ENCODE peak calls at places on chromosomes 3 and 15, in ten cellular contexts. J, Z, L, F, S, V, K, H, U and B are unnamed samples.
A peak's percentile ranks its signal among the peaks of the same experiment; 100 is the strongest.

GRCh38 chr3:186922224-186922623 is 8.1 kb upstream of the ST6GAL1 start:
- DNase-seq in L (no peak), U (no peak), S (no peak), F (no peak), K (no peak), H (no peak), V (no peak), J (no peak), Z (no peak), B (no peak)

GRCh38 chr3:51620543-51620942 is 50.5 kb upstream of the TEX264 start:
- DNase-seq in U (peak; percentile 11), L (no peak), J (no peak), K (peak; percentile 62), Z (no peak), S (no peak), F (no peak), V (peak; percentile 67), H (no peak), B (no peak)

GRCh38 chr3:189149203-189149602 is 22.6 kb upstream of the TPRG1 start:
- DNase-seq in K (no peak), V (no peak), L (no peak), Z (no peak), U (no peak), H (no peak), S (no peak), F (no peak), J (no peak), B (no peak)

GRCh38 chr3:57007513-57008415 is 52.7 kb upstream of the SPATA12 start:
- DNase-seq in L (peak; percentile 32), J (peak; percentile 77), S (peak; percentile 45), Z (peak; percentile 83), H (no peak), U (peak; percentile 72), V (peak; percentile 92), K (peak; percentile 92), F (no peak), B (peak; percentile 70)

GRCh38 chr3:182879031-182879611 is 85.8 kb downstream of the ATP11B start:
- DNase-seq in L (no peak), K (no peak), U (no peak), V (no peak), S (no peak), Z (peak; percentile 7), J (no peak), H (no peak), F (no peak), B (no peak)

GRCh38 chr3:39052613-39053012 is 797 bp downstream of the WDR48 start:
- DNase-seq in H (no peak), L (no peak), F (no peak), Z (peak; percentile 9), S (no peak), U (no peak), K (no peak), V (no peak), J (no peak), B (no peak)

GRCh38 chr3:60841355-60841754 is 409.9 kb downstream of the FHIT start:
- DNase-seq in S (no peak), V (peak; percentile 1), Z (peak; percentile 89), H (no peak), L (no peak), J (no peak), K (peak; percentile 84), F (no peak), U (no peak), B (no peak)

GRCh38 chr3:156135921-156136655 is 15.7 kb downstream of the KCNAB1 start:
- DNase-seq in S (no peak), H (no peak), K (no peak), V (no peak), F (no peak), L (no peak), J (no peak), Z (no peak), U (peak; percentile 3), B (no peak)

GRCh38 chr3:36924748-36925521 is 19.9 kb downstream of the TRANK1 start:
- DNase-seq in J (no peak), K (no peak), F (no peak), H (peak; percentile 50), V (no peak), S (no peak), L (no peak), U (no peak), Z (no peak), B (no peak)

GRCh38 chr15:44314512-44314911 is 26.0 kb downstream of the GOLM2 start:
- DNase-seq in S (no peak), U (no peak), K (no peak), Z (no peak), L (no peak), F (no peak), V (no peak), H (no peak), J (no peak), B (no peak)

GRCh38 chr15:34644061-34644460 is 60.6 kb upstream of the GOLGA8B start:
- DNase-seq in L (no peak), K (peak; percentile 93), J (no peak), H (no peak), F (no peak), Z (peak; percentile 5), S (no peak), U (peak; percentile 56), V (peak; percentile 67), B (peak; percentile 67)

GRCh38 chr15:42060797-42061196 is 33.6 kb downstream of the PLA2G4D start:
- DNase-seq in U (no peak), J (no peak), H (no peak), L (peak; percentile 4), F (no peak), Z (no peak), S (no peak), V (no peak), K (no peak), B (no peak)
- H3K4me3 ChIP-seq in U (no peak overlapping the region), J (no peak overlapping the region), H (no peak overlapping the region), L (no peak overlapping the region), F (no peak overlapping the region), Z (no peak overlapping the region), S (no peak overlapping the region), V (no peak overlapping the region), K (no peak overlapping the region), B (no peak overlapping the region)

GRCh38 chr3:45057557-45057956 is 31.5 kb downstream of the CLEC3B start:
- DNase-seq in U (no peak), H (no peak), S (no peak), J (no peak), Z (peak; percentile 86), F (no peak), L (no peak), K (no peak), V (no peak), B (no peak)
- H3K4me1 ChIP-seq in U (peaks cover 29% of the 10 kb centered on the region), H (no peaks in the 10 kb centered on the region), S (peaks cover 22% of the 10 kb centered on the region), J (no peaks in the 10 kb centered on the region), Z (peaks cover 50% of the 10 kb centered on the region), F (no peaks in the 10 kb centered on the region), L (no peaks in the 10 kb centered on the region), K (peaks cover 36% of the 10 kb centered on the region), V (no peaks in the 10 kb centered on the region), B (peaks cover 68% of the 10 kb centered on the region)

GRCh38 chr15:31328425-31328998 is 1.9 kb downstream of the KLF13 start:
- DNase-seq in J (no peak), U (peak; percentile 49), Z (peak; percentile 25), F (no peak), L (peak; percentile 57), V (no peak), K (peak; percentile 32), H (peak; percentile 50), S (peak; percentile 83), B (no peak)

GRCh38 chr15:31326729-31327673 is at the start of gene KLF13:
- DNase-seq in F (no peak), H (no peak), S (peak; percentile 85), V (peak; percentile 77), L (peak; percentile 59), J (no peak), Z (peak; percentile 55), K (peak; percentile 61), U (peak; percentile 73), B (peak; percentile 61)

GRCh38 chr15:31325976-31326728 is 483 bp upstream of the KLF13 start:
- DNase-seq in Z (peak; percentile 97), H (peak; percentile 99), S (peak; percentile 99), U (peak; percentile 98), K (peak; percentile 95), L (peak; percentile 98), V (peak; percentile 99), F (peak; percentile 80), J (peak; percentile 95), B (peak; percentile 100)

GRCh38 chr15:31328999-31329639 is 2.5 kb downstream of the KLF13 start:
- DNase-seq in S (peak; percentile 72), Z (peak; percentile 16), V (no peak), J (no peak), U (peak; percentile 39), H (peak; percentile 85), F (no peak), K (no peak), L (peak; percentile 64), B (no peak)

GRCh38 chr15:31327674-31328424 is 1.2 kb downstream of the KLF13 start:
- DNase-seq in L (peak; percentile 78), H (peak; percentile 73), Z (peak; percentile 56), V (peak; percentile 55), K (peak; percentile 18), U (peak; percentile 28), J (peak; percentile 42), S (peak; percentile 87), F (no peak), B (no peak)
- H3K4me3 ChIP-seq in L (peak overlapping the region; percentile 74), H (peak overlapping the region; percentile 81), Z (peak overlapping the region; percentile 78), V (peak overlapping the region; percentile 95), K (peak overlapping the region; percentile 79), U (peak overlapping the region; percentile 75), J (peak overlapping the region; percentile 58), S (peak overlapping the region; percentile 93), F (peak overlapping the region; percentile 77), B (peak overlapping the region; percentile 86)

GRCh38 chr15:72492733-72493132 is 18.6 kb downstream of the ARIH1 start:
- DNase-seq in V (peak; percentile 19), U (peak; percentile 4), J (no peak), S (no peak), L (no peak), H (no peak), K (no peak), F (no peak), Z (no peak), B (no peak)

GRCh38 chr15:72493220-72493619 is 19.1 kb downstream of the ARIH1 start:
- DNase-seq in H (no peak), S (no peak), J (no peak), L (no peak), K (no peak), V (no peak), Z (no peak), U (no peak), F (no peak), B (no peak)

GRCh38 chr15:72495007-72495406 is 20.9 kb downstream of the ARIH1 start:
- DNase-seq in H (no peak), V (no peak), F (no peak), J (no peak), U (no peak), Z (no peak), L (no peak), K (no peak), S (no peak), B (no peak)

GRCh38 chr15:72497402-72497801 is 23.3 kb downstream of the ARIH1 start:
- DNase-seq in K (no peak), F (no peak), J (no peak), H (no peak), U (no peak), V (no peak), L (no peak), Z (no peak), S (no peak), B (no peak)

DNA sequence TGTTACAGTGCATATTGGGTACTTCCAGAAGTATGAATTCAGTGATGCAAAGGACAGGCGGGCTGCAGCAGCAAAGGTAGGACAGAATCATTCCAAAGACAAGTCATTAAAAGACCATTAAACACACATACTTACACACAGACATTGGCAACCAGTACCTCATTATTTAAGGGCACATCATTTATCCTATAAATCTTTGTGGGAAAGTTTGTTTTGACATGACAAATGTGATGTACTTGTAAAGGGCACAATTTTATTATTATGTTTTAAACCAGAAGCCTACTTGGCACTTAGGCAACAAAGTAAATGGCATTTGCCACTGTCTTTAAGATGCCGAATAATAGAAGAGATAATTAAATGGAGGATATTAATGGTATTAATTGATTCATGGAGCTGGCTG is 22.7 kb downstream of the ARIH1 start:
- DNase-seq in U (no peak), F (no peak), Z (no peak), J (no peak), L (no peak), S (no peak), K (no peak), V (no peak), H (no peak), B (no peak)
- H3K4me1 ChIP-seq in U (peaks cover 15% of the 10 kb centered on the region), F (no peaks in the 10 kb centered on the region), Z (peaks cover 12% of the 10 kb centered on the region), J (no peaks in the 10 kb centered on the region), L (no peaks in the 10 kb centered on the region), S (peaks cover 52% of the 10 kb centered on the region), K (peaks cover 2% of the 10 kb centered on the region), V (peaks cover 5% of the 10 kb centered on the region), H (peaks cover 11% of the 10 kb centered on the region), B (peaks cover 15% of the 10 kb centered on the region)